ENCODE peak calls at places on chromosomes 12 and 14, in four cellular contexts. R is testis, N is brain microvascular endothelial cell, C is cardiac muscle cell. O is an unnamed sample.

GRCh38 chr14:76257842-76258397 is 106.2 kb downstream of the GPATCH2L start:
- DNase-seq in R (no peak), N (no peak), C (no peak), O (no peak)

GRCh38 chr12:46071335-46071734 is 81.0 kb upstream of the SCAF11 start:
- DNase-seq in R (no peak), N (no peak), C (no peak), O (peak)

GRCh38 chr12:115140981-115141380 is 457.0 kb upstream of the TBX3 start:
- DNase-seq in R (no peak), N (no peak), C (no peak), O (no peak)

GRCh38 chr12:18723752-18724151 is 14.1 kb downstream of the PLCZ1 start:
- DNase-seq in R (no peak), N (peak), C (no peak), O (peak)

GRCh38 chr14:74219277-74219676 is 20.0 kb upstream of the VSX2 start:
- DNase-seq in R (no peak), N (no peak), C (no peak), O (no peak)

GRCh38 chr14:78286210-78286609 is 116.0 kb downstream of the NRXN3 start:
- DNase-seq in R (no peak), N (no peak), C (no peak), O (no peak)

GRCh38 chr12:131005161-131006035 is 51.7 kb downstream of the ADGRD1 start:
- DNase-seq in R (no peak), N (no peak), C (no peak), O (no peak)

GRCh38 chr14:105945891-105946290 is 419.5 kb downstream of the TMEM121 start:
- DNase-seq in R (no peak), N (no peak), C (no peak), O (peak)

GRCh38 chr12:56220611-56221232 is 1.0 kb downstream of the RNF41 start:
- DNase-seq in R (no peak), N (no peak), C (no peak), O (peak)

GRCh38 chr12:65014504-65015271 is 106.4 kb downstream of the WIF1 start:
- DNase-seq in R (no peak), N (no peak), C (no peak), O (no peak)

GRCh38 chr14:20434701-20435453 is 1.1 kb downstream of the KLHL33 start:
- DNase-seq in R (peak), N (no peak), C (no peak), O (no peak)

GRCh38 chr12:64790166-64790565 is 31.0 kb upstream of the GNS start:
- DNase-seq in R (no peak), N (no peak), C (no peak), O (peak)

GRCh38 chr14:59360923-59361794 is 104.0 kb downstream of the GPR135 start:
- DNase-seq in R (no peak), N (peak), C (no peak), O (peak)

DNA sequence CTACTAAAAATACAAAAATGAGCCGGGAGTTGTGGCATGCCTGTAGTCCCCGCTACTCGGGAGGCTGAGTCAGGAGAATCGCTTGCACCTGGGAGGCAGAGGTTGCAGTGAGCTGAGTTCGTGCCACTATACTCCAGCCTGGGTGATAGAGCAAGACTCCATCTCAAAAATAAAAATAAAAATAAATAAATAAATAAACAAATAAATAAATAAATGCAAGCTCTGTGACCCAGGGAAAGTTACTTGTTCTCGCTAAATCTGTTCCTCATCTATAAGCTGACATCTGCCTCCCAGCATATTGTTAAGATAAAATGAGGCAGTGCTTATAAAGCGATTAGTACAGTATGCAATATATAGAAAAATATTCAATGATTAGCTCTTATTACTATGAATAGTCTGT is 56.4 kb upstream of the STK38L start:
- DNase-seq in R (no peak), N (no peak), C (no peak), O (no peak)
- H3K27ac ChIP-seq in R (no peak), N (no peak), C (no peak), O (no peak)

GRCh38 chr12:124059752-124060151 is 86.7 kb downstream of the ZNF664 start:
- DNase-seq in R (no peak), N (no peak), C (no peak), O (no peak)
- H3K27ac ChIP-seq in R (no peak), N (no peak), C (no peak), O (no peak)

DNA sequence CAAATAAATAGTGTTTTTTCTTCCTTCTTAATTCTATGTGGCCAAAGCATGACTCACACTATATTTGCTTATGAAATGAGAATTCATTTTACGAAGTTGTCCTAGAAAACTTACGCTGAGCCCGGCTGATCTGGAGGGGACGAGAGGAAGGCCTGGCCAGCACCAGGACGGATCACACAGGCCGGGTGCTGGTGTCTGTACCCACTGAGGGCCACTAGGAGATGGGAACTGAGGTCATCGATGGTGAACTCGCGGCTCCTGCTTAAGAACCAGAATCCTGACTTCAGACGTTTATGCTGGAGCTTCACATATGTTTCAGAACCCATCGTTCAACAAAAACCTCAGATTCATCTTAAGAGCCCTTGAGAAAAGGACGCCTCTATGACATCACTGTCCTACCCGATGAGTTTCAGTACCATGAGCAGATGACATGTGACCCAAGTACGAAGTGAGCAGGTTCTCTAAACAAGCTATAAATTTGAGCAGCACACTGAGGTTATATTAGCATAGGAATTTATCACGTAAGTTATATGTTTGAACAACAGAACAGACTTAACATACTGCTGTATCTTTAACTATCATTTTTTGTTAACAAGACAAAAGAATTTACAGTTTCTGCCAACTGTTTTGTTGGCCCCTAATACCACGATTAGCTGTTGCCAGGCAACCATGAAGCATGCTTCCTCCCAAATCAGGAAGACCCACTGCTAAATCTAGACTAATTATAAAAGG is 111.9 kb downstream of the FOXN3 start:
- DNase-seq in R (no peak), N (peak), C (no peak), O (peak)
- H3K27ac ChIP-seq in R (peak), N (peak), C (peak), O (peak)

GRCh38 chr14:28057286-28058011 is 709.1 kb upstream of the FOXG1 start:
- DNase-seq in R (no peak), N (no peak), C (no peak), O (no peak)
- H3K27ac ChIP-seq in R (no peak), N (no peak), C (no peak), O (no peak)

GRCh38 chr14:103392106-103392505 is 6.9 kb downstream of the MARK3 start:
- DNase-seq in R (no peak), N (no peak), C (no peak), O (no peak)

GRCh38 chr14:103392572-103392971 is 7.4 kb downstream of the MARK3 start:
- DNase-seq in R (no peak), N (no peak), C (no peak), O (no peak)

GRCh38 chr14:103393687-103394626 is 8.7 kb downstream of the MARK3 start:
- DNase-seq in R (peak), N (no peak), C (peak), O (peak)

GRCh38 chr14:103391048-103391447 is 5.8 kb downstream of the MARK3 start:
- DNase-seq in R (no peak), N (peak), C (peak), O (peak)

DNA sequence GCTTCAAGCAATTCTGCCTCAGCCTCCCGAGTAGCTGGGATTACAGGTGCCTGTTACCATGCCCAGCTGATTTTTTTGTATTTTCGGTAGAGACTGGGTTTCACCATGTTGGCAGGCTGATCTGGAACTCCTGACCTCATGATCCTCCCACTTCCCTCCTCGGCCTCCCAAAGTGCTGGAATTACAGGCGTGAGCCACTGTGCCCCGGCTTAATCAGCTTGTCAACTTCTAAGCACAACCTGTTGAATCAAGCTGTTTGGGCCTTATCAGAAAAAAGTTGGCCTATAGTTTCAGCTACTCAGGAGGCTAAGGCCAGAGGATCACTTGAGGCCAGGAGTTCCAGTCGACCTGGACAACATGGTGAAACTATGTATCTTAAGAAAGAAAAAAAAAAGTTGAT is 7.9 kb downstream of the MARK3 start:
- DNase-seq in R (no peak), N (no peak), C (no peak), O (no peak)
- H3K27ac ChIP-seq in R (peak), N (no peak), C (no peak), O (no peak)

DNA sequence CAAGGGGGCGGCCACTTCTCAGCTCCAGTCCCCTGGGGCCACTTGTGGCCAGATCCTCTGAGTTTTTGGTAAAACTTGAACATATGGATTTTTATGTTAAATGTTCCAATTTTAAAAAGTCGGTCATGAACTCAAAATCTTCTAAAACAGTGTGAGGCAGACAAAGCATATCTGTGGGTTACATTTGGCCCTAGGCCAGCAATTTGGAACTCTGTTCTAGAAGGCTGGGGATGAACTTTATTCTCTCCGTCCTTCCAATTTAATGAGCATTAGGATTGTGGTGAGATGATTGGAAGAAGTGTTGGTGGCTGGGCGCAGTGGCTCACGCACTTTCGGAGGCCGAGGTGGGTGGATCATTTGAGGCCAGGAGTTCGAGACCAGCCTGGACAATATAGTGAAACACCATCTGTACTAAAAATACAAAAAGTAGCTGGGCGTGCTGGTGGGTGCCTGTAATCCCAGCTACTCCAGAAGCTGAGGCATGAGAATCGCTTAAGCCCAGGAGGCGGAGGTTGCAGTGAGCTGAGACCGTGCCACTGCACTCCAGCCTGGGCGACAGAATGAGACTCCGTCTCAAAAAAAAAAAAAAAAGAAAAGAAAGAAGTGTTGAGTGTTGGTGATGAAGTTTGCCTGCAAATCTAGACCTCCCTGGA is 3.1 kb upstream of the PPP1CC start:
- DNase-seq in R (no peak), N (peak), C (no peak), O (no peak)
- H3K27ac ChIP-seq in R (no peak), N (no peak), C (no peak), O (no peak)

DNA sequence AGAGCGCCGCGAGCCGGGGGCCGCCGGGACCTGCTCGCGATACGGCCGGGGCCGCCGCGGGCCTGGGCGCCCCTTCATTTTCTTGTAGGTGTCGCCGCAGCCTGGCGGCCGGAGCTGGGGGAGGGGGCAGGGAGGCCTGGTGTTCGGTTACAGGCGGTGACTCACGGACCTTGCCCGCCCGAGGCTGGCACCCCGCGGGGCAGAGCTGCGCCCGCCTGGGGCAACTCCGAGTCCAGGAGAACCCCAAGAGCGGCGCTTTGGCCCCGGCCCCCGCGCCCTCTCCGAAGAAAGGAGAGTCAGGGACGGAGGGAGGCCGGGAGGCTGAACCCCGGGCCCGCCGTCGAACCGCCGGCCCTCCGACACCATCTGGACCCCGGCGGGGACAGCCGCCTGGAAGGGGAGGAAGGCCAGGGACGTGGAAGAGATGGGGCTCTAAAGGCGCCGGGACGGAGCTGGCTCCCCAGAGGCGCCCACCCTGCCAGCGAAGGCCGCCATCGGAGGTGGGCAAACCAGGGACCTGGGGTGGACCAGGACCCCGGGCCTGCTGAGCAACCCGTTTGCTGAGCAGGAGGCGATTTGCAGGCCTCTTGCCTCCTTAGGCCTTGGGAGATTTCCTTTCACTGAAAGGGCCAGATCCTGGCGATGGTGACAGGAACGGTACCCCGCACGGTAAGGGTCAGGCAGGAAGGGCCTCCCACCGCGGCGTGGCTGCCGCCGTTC is 828 bp upstream of the NUAK1 start:
- DNase-seq in R (peak), N (peak), C (peak), O (peak)
- H3K27ac ChIP-seq in R (peak), N (peak), C (peak), O (peak)

GRCh38 chr14:99807413-99808132 is 14.4 kb downstream of the EML1 start:
- DNase-seq in R (no peak), N (no peak), C (no peak), O (peak)

GRCh38 chr14:99806841-99807240 is 13.6 kb downstream of the EML1 start:
- DNase-seq in R (no peak), N (no peak), C (no peak), O (no peak)

GRCh38 chr14:99808515-99808914 is 15.3 kb downstream of the EML1 start:
- DNase-seq in R (no peak), N (no peak), C (no peak), O (no peak)

GRCh38 chr14:99809376-99809775 is 16.2 kb downstream of the EML1 start:
- DNase-seq in R (no peak), N (no peak), C (no peak), O (no peak)

DNA sequence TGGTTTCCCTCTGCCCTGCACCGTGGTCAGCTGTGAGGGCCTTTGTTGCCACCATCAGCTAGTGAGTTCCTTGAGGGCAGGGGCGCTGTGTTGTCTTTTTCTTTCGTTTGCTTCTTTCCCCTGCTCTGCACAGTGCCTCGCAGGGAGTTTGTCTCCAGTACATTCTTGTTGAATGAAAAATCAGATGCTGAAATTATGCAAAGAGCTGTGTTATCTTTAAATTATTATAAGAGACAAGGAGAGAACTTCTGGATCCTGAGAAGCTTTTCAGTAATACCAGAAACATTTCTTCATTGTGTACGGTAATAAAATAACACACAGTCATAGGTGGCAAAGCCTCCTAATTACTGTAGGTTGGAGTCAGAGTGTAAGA is 14.9 kb downstream of the EML1 start:
- DNase-seq in R (no peak), N (no peak), C (no peak), O (no peak)
- H3K27ac ChIP-seq in R (no peak), N (no peak), C (no peak), O (no peak)

DNA sequence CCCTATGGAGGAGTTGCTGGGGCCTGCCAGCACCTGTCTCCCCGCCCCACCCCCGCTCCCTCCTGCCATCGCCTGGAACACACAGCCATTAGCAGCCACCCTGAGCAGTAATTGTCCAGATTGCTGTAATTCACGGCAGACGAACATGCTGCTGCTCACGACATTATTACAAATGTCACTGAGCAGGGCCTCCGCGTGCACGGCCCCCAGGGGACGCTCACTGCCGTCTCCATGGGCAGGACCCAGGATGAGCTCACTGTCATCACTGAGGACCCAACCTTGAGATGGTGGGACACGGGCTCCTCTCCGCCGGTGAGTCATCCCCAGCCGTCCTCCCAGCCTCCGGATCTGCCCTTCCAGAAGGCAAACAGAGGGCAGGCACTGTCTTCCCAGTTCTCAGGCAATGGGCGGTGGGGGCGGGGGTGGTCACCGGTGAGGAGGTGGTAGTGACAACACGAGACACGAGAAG is 100.4 kb downstream of the RFLNA start:
- DNase-seq in R (no peak), N (peak), C (no peak), O (peak)
- H3K27ac ChIP-seq in R (peak), N (peak), C (no peak), O (peak)

GRCh38 chr12:1201886-1202285 is 210.9 kb downstream of the ERC1 start:
- DNase-seq in R (no peak), N (no peak), C (no peak), O (no peak)

GRCh38 chr12:1203735-1204019 is 212.7 kb downstream of the ERC1 start:
- DNase-seq in R (no peak), N (no peak), C (no peak), O (no peak)

GRCh38 chr12:1197264-1198018 is 206.4 kb downstream of the ERC1 start:
- DNase-seq in R (no peak), N (peak), C (no peak), O (peak)

GRCh38 chr12:1199700-1200099 is 208.7 kb downstream of the ERC1 start:
- DNase-seq in R (no peak), N (no peak), C (no peak), O (no peak)

DNA sequence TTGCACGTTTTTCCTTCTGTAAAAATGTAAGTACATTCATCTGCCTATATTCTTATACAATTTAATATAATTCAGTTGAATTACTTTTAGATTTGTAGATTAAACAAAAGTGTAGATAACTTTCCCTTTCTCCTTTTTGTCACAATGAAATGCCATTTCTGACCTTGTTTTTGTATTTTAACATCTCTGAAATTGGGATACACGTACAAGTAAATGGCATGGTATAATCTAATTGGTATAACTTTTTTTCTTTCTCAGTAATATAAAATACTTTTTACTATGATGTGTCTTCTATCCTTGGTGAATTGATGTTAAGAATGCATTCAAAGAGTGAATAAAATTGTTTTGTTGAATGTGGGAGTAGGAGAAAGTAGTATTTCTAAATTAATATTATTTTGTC is 210.0 kb downstream of the ERC1 start:
- DNase-seq in R (no peak), N (no peak), C (no peak), O (no peak)
- H3K27ac ChIP-seq in R (peak), N (no peak), C (no peak), O (no peak)